ENCODE peak calls at places on chromosome 9, in seven cellular contexts. G, L, C, B, S, H and J are unnamed samples.

GRCh38 chr9:92035146-92035545 is 80.1 kb downstream of the SPTLC1 start:
- DNase-seq in G (peak), L (no peak), C (no peak), B (no peak), S (no peak), H (no peak), J (no peak)

GRCh38 chr9:115057559-115057958 is 60.4 kb downstream of the TNC start:
- DNase-seq in G (peak), L (no peak), C (no peak), B (no peak), S (no peak), H (no peak), J (no peak)

GRCh38 chr9:132998861-132999635 is 20.6 kb downstream of the GFI1B start:
- DNase-seq in G (no peak), L (no peak), C (no peak), B (no peak), S (no peak), H (no peak), J (no peak)

GRCh38 chr9:134010774-134011173 is 14.5 kb upstream of the BRD3OS start:
- DNase-seq in G (no peak), L (no peak), C (no peak), B (no peak), S (no peak), H (no peak), J (no peak)

GRCh38 chr9:134055981-134056461 is 11.8 kb downstream of the BRD3 start:
- DNase-seq in G (peak), L (peak), C (peak), B (peak), S (peak), H (peak), J (peak)

GRCh38 chr9:85536076-85536475 is 205.7 kb downstream of the AGTPBP1 start:
- DNase-seq in G (peak), L (peak), C (peak), B (no peak), S (peak), H (peak), J (no peak)

GRCh38 chr9:36986548-36987408 is 47.3 kb downstream of the PAX5 start:
- DNase-seq in G (no peak), L (no peak), C (no peak), B (no peak), S (peak), H (no peak), J (no peak)

GRCh38 chr9:23741304-23741800 is 84.7 kb downstream of the ELAVL2 start:
- DNase-seq in G (no peak), L (no peak), C (no peak), B (no peak), S (no peak), H (no peak), J (no peak)

GRCh38 chr9:132896264-132896663 is 17.6 kb downstream of the SPACA9 start:
- DNase-seq in G (no peak), L (no peak), C (no peak), B (no peak), S (peak), H (no peak), J (no peak)

GRCh38 chr9:91847576-91847975 is 102.5 kb downstream of the ROR2 start:
- DNase-seq in G (peak), L (no peak), C (no peak), B (no peak), S (no peak), H (no peak), J (no peak)

GRCh38 chr9:22237497-22238363 is 208.9 kb upstream of the DMRTA1 start:
- DNase-seq in G (peak), L (no peak), C (peak), B (no peak), S (no peak), H (peak), J (no peak)

GRCh38 chr9:37339945-37340344 is 82.6 kb upstream of the GRHPR start:
- DNase-seq in G (no peak), L (no peak), C (no peak), B (no peak), S (no peak), H (no peak), J (no peak)

GRCh38 chr9:82600536-82601271 is 462.2 kb downstream of the RASEF start:
- DNase-seq in G (no peak), L (no peak), C (no peak), B (no peak), S (no peak), H (no peak), J (no peak)

GRCh38 chr9:78054180-78054579 is 22.6 kb upstream of the GNAQ start:
- DNase-seq in G (no peak), L (no peak), C (no peak), B (no peak), S (no peak), H (no peak), J (no peak)

GRCh38 chr9:113995963-113996362 is 82.1 kb downstream of the AMBP start:
- DNase-seq in G (no peak), L (no peak), C (no peak), B (no peak), S (no peak), H (no peak), J (no peak)

GRCh38 chr9:8719833-8720486 is 920.4 kb upstream of the DMAC1 start:
- DNase-seq in G (no peak), L (no peak), C (no peak), B (no peak), S (no peak), H (no peak), J (no peak)

GRCh38 chr9:91220491-91221135 is 141.1 kb downstream of the AUH start:
- DNase-seq in G (peak), L (no peak), C (no peak), B (no peak), S (no peak), H (no peak), J (no peak)

GRCh38 chr9:73200694-73201432 is 49.2 kb downstream of the ANXA1 start:
- DNase-seq in G (peak), L (no peak), C (peak), B (no peak), S (no peak), H (no peak), J (no peak)

GRCh38 chr9:92961627-92962302 is 14.4 kb downstream of the FGD3 start:
- DNase-seq in G (no peak), L (no peak), C (no peak), B (no peak), S (peak), H (no peak), J (no peak)

GRCh38 chr9:124665391-124666058 is 105.6 kb downstream of the NR6A1 start:
- DNase-seq in G (peak), L (no peak), C (peak), B (no peak), S (no peak), H (peak), J (peak)

GRCh38 chr9:69332067-69332685 is 7.2 kb downstream of the ENTREP1 start:
- DNase-seq in G (no peak), L (no peak), C (no peak), B (no peak), S (no peak), H (no peak), J (no peak)

DNA sequence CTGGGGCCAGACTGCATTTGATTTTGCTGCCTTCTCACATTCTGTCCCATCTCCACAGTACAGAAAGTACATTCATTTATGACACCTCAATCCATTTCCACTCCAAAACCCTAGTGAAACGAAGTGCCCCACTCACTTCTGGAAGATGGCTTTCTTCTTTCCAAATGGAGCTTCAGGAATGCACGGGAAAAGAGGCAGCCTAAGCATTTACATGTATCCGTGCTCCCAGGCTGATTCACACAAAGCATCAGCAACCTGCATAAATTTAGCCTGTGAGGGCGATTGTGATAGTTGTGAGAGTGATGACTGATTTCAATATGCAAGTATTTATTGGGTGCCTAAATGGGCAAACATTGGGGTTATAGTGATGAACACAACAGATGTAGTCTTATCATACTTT is 86.5 kb downstream of the PLPPR1 start:
- DNase-seq in G (no peak), L (no peak), C (no peak), B (no peak), S (no peak), H (no peak), J (no peak)
- H3K27ac ChIP-seq in G (no peak), L (no peak), C (no peak), B (no peak), S (no peak), H (no peak), J (no peak)

GRCh38 chr9:3398232-3398648 is 127.6 kb downstream of the RFX3 start:
- DNase-seq in G (no peak), L (no peak), C (no peak), B (no peak), S (no peak), H (no peak), J (no peak)

GRCh38 chr9:3403315-3403714 is 122.5 kb downstream of the RFX3 start:
- DNase-seq in G (no peak), L (no peak), C (no peak), B (no peak), S (no peak), H (no peak), J (no peak)

GRCh38 chr9:3401556-3401955 is 124.2 kb downstream of the RFX3 start:
- DNase-seq in G (no peak), L (no peak), C (no peak), B (no peak), S (no peak), H (peak), J (peak)

DNA sequence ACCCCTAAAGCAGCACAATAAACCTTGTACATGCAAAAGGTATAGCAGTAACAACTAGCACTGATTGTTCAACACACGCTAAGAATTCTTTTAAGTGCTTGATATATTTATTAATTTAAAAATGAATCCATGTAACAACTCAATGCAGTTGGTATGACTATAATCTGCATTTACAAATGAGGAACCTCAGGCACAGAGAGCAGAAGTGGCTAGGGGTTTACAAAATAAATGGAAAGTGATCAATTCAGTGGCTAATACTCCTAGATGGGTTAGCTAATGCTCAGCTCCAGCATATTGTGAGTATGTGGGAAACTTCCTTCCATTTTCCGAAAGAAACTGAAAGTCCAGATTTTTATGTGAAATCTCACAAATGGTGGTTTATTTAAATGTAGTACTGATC is 128.1 kb downstream of the RFX3 start:
- DNase-seq in G (no peak), L (no peak), C (no peak), B (no peak), S (no peak), H (no peak), J (no peak)
- H3K27ac ChIP-seq in G (no peak), L (no peak), C (no peak), B (no peak), S (no peak), H (no peak), J (no peak)

GRCh38 chr9:129480705-129481104 is 140.2 kb downstream of the C9orf50 start:
- DNase-seq in G (no peak), L (no peak), C (no peak), B (no peak), S (no peak), H (no peak), J (no peak)

GRCh38 chr9:129481824-129482511 is 138.9 kb downstream of the C9orf50 start:
- DNase-seq in G (no peak), L (no peak), C (no peak), B (no peak), S (peak), H (no peak), J (no peak)

GRCh38 chr9:129482521-129483466 is 138.1 kb downstream of the C9orf50 start:
- DNase-seq in G (peak), L (peak), C (peak), B (peak), S (peak), H (peak), J (no peak)

GRCh38 chr9:129480227-129480626 is 140.7 kb downstream of the C9orf50 start:
- DNase-seq in G (no peak), L (no peak), C (no peak), B (no peak), S (peak), H (no peak), J (no peak)

DNA sequence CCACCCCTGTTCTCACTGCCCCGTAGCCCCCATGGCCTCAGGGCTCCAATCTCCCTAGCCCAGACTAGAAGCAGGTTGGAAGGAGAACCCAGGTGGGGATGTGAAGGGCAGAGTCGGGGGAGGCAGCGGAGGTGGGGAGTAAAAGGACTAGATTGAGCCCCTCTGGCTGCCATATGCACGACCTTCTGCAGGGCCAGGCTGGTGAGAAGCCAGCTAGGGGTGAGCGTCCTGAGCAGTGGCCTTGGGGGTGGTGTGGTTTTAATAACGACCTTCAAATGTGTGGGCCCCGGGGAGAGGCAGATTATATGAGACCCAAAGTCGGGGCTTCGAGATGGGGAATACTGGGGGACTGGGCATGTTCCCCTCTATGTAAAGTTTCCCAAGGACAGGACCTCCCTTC is 139.5 kb downstream of the C9orf50 start:
- DNase-seq in G (no peak), L (no peak), C (no peak), B (no peak), S (no peak), H (no peak), J (no peak)
- H3K27ac ChIP-seq in G (peak), L (peak), C (peak), B (peak), S (peak), H (no peak), J (no peak)

GRCh38 chr9:137318565-137318964 is 16.5 kb upstream of the NRARP start:
- DNase-seq in G (no peak), L (no peak), C (no peak), B (no peak), S (no peak), H (no peak), J (no peak)
- H3K27ac ChIP-seq in G (no peak), L (peak), C (no peak), B (no peak), S (peak), H (no peak), J (no peak)

GRCh38 chr9:136994180-136994884 is 2.0 kb downstream of the CLIC3 start:
- DNase-seq in G (no peak), L (no peak), C (no peak), B (no peak), S (no peak), H (no peak), J (no peak)
- H3K27ac ChIP-seq in G (no peak), L (no peak), C (peak), B (no peak), S (no peak), H (no peak), J (no peak)

DNA sequence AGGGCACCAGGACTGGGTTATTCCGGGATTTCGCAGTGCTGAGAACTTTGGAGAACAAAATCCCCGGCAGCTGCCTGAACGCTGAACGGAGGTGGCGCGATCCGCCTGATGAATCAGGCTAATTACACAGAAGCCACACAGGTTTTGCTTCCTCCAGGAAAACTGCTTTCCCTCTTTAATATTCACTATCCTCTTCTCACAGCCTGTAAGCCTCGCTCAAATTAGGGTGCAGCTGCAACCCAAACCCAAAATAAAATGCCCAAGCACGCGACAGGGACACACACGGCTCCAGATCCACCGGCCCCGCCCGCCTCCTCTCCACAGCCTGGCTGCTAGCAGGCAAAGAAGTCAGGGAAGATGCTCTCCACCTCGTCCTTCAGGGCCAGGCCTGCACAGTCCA is 6.0 kb downstream of the SOHLH1 start:
- DNase-seq in G (no peak), L (no peak), C (peak), B (no peak), S (no peak), H (no peak), J (no peak)
- H3K27ac ChIP-seq in G (no peak), L (no peak), C (no peak), B (no peak), S (no peak), H (no peak), J (no peak)

DNA sequence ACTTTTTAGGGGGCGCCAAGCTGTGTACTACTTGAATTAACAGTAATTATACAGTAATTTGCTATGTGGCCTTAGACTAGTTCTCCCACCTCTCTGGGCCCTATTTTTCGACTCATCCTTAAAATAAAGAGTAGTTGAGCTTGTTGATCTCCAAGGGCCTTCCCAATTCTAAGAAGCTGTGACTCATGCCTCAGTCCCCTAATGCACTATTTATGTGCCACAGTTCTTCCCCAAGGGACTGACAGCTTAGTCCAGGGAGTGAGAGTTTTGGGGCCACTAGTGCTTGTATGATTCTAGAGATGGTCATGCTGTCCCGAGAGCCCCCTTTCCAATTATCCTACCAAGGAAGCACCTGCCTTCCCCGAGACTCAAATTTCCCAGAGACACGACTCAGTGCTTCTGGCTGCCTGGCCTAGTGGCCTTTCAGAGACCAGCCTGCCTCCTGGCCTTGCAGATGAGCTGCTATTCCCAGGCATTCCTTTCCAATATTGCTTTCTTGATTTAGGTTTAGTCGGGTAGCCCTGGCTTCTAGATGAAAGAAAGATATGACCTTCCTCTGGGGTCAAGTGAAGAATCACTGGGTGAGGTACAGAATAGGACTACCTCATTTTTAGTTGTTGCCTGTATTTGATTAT is 149.8 kb downstream of the PAPPA start:
- DNase-seq in G (no peak), L (no peak), C (no peak), B (no peak), S (no peak), H (no peak), J (no peak)
- H3K27ac ChIP-seq in G (no peak), L (no peak), C (no peak), B (no peak), S (no peak), H (no peak), J (no peak)

GRCh38 chr9:123091459-123091858 is 58.0 kb downstream of the GPR21 start:
- DNase-seq in G (no peak), L (no peak), C (no peak), B (no peak), S (no peak), H (no peak), J (no peak)

GRCh38 chr9:123089040-123089439 is 55.6 kb downstream of the GPR21 start:
- DNase-seq in G (no peak), L (no peak), C (no peak), B (no peak), S (no peak), H (no peak), J (no peak)

GRCh38 chr9:123089790-123090189 is 56.3 kb downstream of the GPR21 start:
- DNase-seq in G (no peak), L (no peak), C (no peak), B (no peak), S (no peak), H (no peak), J (no peak)

GRCh38 chr9:123090198-123090896 is 56.9 kb downstream of the GPR21 start:
- DNase-seq in G (peak), L (no peak), C (no peak), B (no peak), S (no peak), H (no peak), J (no peak)

DNA sequence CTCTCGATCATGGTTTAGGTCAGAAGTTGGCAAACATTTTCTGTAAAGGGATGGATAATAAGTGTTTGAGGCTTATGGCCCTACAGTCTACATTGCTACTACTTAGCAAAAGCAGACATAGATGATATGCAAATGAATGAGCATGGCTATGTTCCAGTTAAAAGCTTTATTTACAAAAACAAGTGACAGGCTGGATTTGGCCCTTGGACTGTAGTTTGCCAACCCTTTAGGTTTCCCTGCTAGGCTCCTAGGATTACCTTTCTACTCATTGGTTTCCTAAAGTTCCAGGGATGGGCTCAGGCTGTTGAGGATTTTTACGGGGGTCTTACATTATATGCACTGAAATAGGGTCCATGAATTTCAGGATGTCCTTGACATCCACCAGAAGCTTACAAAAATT is 57.5 kb downstream of the GPR21 start:
- DNase-seq in G (no peak), L (no peak), C (no peak), B (no peak), S (no peak), H (no peak), J (no peak)
- H3K27ac ChIP-seq in G (no peak), L (no peak), C (no peak), B (no peak), S (no peak), H (no peak), J (no peak)

GRCh38 chr9:95024097-95024671 is 293.3 kb downstream of the FANCC start:
- DNase-seq in G (no peak), L (no peak), C (no peak), B (no peak), S (peak), H (no peak), J (no peak)

GRCh38 chr9:95017661-95018060 is 291.2 kb downstream of the AOPEP start:
- DNase-seq in G (peak), L (no peak), C (no peak), B (no peak), S (no peak), H (no peak), J (no peak)

GRCh38 chr9:95023217-95024003 is 294.1 kb downstream of the FANCC start:
- DNase-seq in G (peak), L (no peak), C (peak), B (no peak), S (no peak), H (no peak), J (no peak)

GRCh38 chr9:95018099-95018927 is 291.8 kb downstream of the AOPEP start:
- DNase-seq in G (peak), L (no peak), C (peak), B (no peak), S (no peak), H (peak), J (peak)

GRCh38 chr9:95021166-95021886 is 294.8 kb downstream of the AOPEP start:
- DNase-seq in G (no peak), L (no peak), C (no peak), B (no peak), S (no peak), H (no peak), J (no peak)
- H3K27ac ChIP-seq in G (peak), L (peak), C (peak), B (peak), S (peak), H (peak), J (peak)

DNA sequence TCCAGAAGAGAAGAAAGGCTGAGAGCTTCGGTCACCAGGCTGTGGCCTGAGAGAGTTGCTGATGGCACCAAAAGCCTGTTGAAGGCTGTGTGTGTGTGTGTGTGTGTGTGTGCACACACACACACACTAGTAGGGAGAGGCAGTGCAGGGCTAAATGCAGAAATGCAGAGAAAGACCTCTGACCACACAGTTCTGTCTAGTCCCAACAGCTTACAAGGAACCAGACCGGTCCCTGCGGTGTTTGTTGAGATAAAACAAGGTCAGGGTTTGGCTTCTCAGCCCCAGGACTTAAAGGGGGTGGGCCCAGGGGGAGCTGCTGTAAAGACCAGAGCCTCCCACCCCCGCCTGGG is 225.6 kb downstream of the FANCC start:
- DNase-seq in G (peak), L (no peak), C (no peak), B (no peak), S (no peak), H (peak), J (no peak)
- H3K27ac ChIP-seq in G (no peak), L (peak), C (peak), B (peak), S (peak), H (peak), J (peak)